ENCODE peak calls at places on chromosomes 5 and 9, in nine cellular contexts. One of them, this sample, is unnamed.

GRCh38 chr5:143401253-143401845 is 2.1 kb downstream of the NR3C1 start:
- DNase-seq in Caco-2: no peak
- DNase-seq in body of pancreas: no peak
- DNase-seq in MM.1S: peak
- DNase-seq in hypothalamus: no peak
- DNase-seq in activated naive CD4-positive, alpha-beta T cell: no peak
- DNase-seq in stimulated activated CD4-positive, alpha-beta T cell treated with anti-CD3 and anti-CD28 coated beads, Interleukin-4, amount 100 ng/mL, for 4 hours: no peak
- DNase-seq in NCI-H524 treated with DMSO at 0.1 percent for 48 hours: no peak
- DNase-seq in epithelial cell of esophagus: no peak
- DNase-seq in this sample: no peak

GRCh38 chr9:5269249-5269715 is 35.2 kb downstream of the RLN2 start:
- DNase-seq in Caco-2: no peak
- DNase-seq in body of pancreas: no peak
- DNase-seq in MM.1S: peak
- DNase-seq in hypothalamus: no peak
- DNase-seq in activated naive CD4-positive, alpha-beta T cell: no peak
- DNase-seq in stimulated activated CD4-positive, alpha-beta T cell treated with anti-CD3 and anti-CD28 coated beads, Interleukin-4, amount 100 ng/mL, for 4 hours: no peak
- DNase-seq in NCI-H524 treated with DMSO at 0.1 percent for 48 hours: no peak
- DNase-seq in epithelial cell of esophagus: peak
- DNase-seq in this sample: no peak

GRCh38 chr9:5587024-5587423 is 41.9 kb upstream of the RIC1 start:
- DNase-seq in Caco-2: no peak
- DNase-seq in body of pancreas: no peak
- DNase-seq in MM.1S: no peak
- DNase-seq in hypothalamus: no peak
- DNase-seq in activated naive CD4-positive, alpha-beta T cell: no peak
- DNase-seq in stimulated activated CD4-positive, alpha-beta T cell treated with anti-CD3 and anti-CD28 coated beads, Interleukin-4, amount 100 ng/mL, for 4 hours: peak
- DNase-seq in NCI-H524 treated with DMSO at 0.1 percent for 48 hours: no peak
- DNase-seq in epithelial cell of esophagus: peak
- DNase-seq in this sample: no peak

GRCh38 chr5:39176740-39177628 is 42.4 kb downstream of the FYB1 start:
- DNase-seq in Caco-2: no peak
- DNase-seq in body of pancreas: no peak
- DNase-seq in MM.1S: peak
- DNase-seq in hypothalamus: no peak
- DNase-seq in activated naive CD4-positive, alpha-beta T cell: no peak
- DNase-seq in stimulated activated CD4-positive, alpha-beta T cell treated with anti-CD3 and anti-CD28 coated beads, Interleukin-4, amount 100 ng/mL, for 4 hours: no peak
- DNase-seq in NCI-H524 treated with DMSO at 0.1 percent for 48 hours: no peak
- DNase-seq in epithelial cell of esophagus: no peak
- DNase-seq in this sample: no peak

GRCh38 chr9:120368799-120369198 is 211.2 kb downstream of the CDK5RAP2 start:
- DNase-seq in Caco-2: no peak
- DNase-seq in body of pancreas: no peak
- DNase-seq in MM.1S: no peak
- DNase-seq in hypothalamus: no peak
- DNase-seq in activated naive CD4-positive, alpha-beta T cell: no peak
- DNase-seq in stimulated activated CD4-positive, alpha-beta T cell treated with anti-CD3 and anti-CD28 coated beads, Interleukin-4, amount 100 ng/mL, for 4 hours: no peak
- DNase-seq in NCI-H524 treated with DMSO at 0.1 percent for 48 hours: no peak
- DNase-seq in epithelial cell of esophagus: no peak
- DNase-seq in this sample: no peak

GRCh38 chr5:43193171-43193951 is 1.3 kb downstream of the NIM1K start:
- DNase-seq in Caco-2: no peak
- DNase-seq in body of pancreas: no peak
- DNase-seq in MM.1S: no peak
- DNase-seq in hypothalamus: peak
- DNase-seq in activated naive CD4-positive, alpha-beta T cell: no peak
- DNase-seq in stimulated activated CD4-positive, alpha-beta T cell treated with anti-CD3 and anti-CD28 coated beads, Interleukin-4, amount 100 ng/mL, for 4 hours: peak
- DNase-seq in NCI-H524 treated with DMSO at 0.1 percent for 48 hours: peak
- DNase-seq in epithelial cell of esophagus: peak
- DNase-seq in this sample: no peak

GRCh38 chr5:173327084-173327947 is 898 bp downstream of the STC2 start:
- DNase-seq in Caco-2: no peak
- DNase-seq in body of pancreas: peak
- DNase-seq in MM.1S: no peak
- DNase-seq in hypothalamus: no peak
- DNase-seq in activated naive CD4-positive, alpha-beta T cell: no peak
- DNase-seq in stimulated activated CD4-positive, alpha-beta T cell treated with anti-CD3 and anti-CD28 coated beads, Interleukin-4, amount 100 ng/mL, for 4 hours: no peak
- DNase-seq in NCI-H524 treated with DMSO at 0.1 percent for 48 hours: no peak
- DNase-seq in epithelial cell of esophagus: peak
- DNase-seq in this sample: no peak

GRCh38 chr9:107737987-107738743 is 248.6 kb upstream of the KLF4 start:
- DNase-seq in Caco-2: no peak
- DNase-seq in body of pancreas: peak
- DNase-seq in MM.1S: no peak
- DNase-seq in hypothalamus: no peak
- DNase-seq in activated naive CD4-positive, alpha-beta T cell: no peak
- DNase-seq in stimulated activated CD4-positive, alpha-beta T cell treated with anti-CD3 and anti-CD28 coated beads, Interleukin-4, amount 100 ng/mL, for 4 hours: no peak
- DNase-seq in NCI-H524 treated with DMSO at 0.1 percent for 48 hours: no peak
- DNase-seq in epithelial cell of esophagus: peak
- DNase-seq in this sample: no peak

GRCh38 chr9:127451681-127452480 is 571 bp downstream of the LRSAM1 start:
- DNase-seq in Caco-2: peak
- DNase-seq in body of pancreas: peak
- DNase-seq in MM.1S: peak
- DNase-seq in hypothalamus: peak
- DNase-seq in activated naive CD4-positive, alpha-beta T cell: peak
- DNase-seq in stimulated activated CD4-positive, alpha-beta T cell treated with anti-CD3 and anti-CD28 coated beads, Interleukin-4, amount 100 ng/mL, for 4 hours: peak
- DNase-seq in NCI-H524 treated with DMSO at 0.1 percent for 48 hours: no peak
- DNase-seq in epithelial cell of esophagus: peak
- DNase-seq in this sample: peak

GRCh38 chr5:127988149-127988755 is 95.3 kb upstream of the SLC12A2 start:
- DNase-seq in Caco-2: no peak
- DNase-seq in body of pancreas: no peak
- DNase-seq in MM.1S: no peak
- DNase-seq in hypothalamus: no peak
- DNase-seq in activated naive CD4-positive, alpha-beta T cell: no peak
- DNase-seq in stimulated activated CD4-positive, alpha-beta T cell treated with anti-CD3 and anti-CD28 coated beads, Interleukin-4, amount 100 ng/mL, for 4 hours: no peak
- DNase-seq in NCI-H524 treated with DMSO at 0.1 percent for 48 hours: no peak
- DNase-seq in epithelial cell of esophagus: peak
- DNase-seq in this sample: no peak

GRCh38 chr5:151688406-151688805 is 1.7 kb upstream of the SPARC start:
- DNase-seq in Caco-2: no peak
- DNase-seq in body of pancreas: no peak
- DNase-seq in MM.1S: no peak
- DNase-seq in hypothalamus: no peak
- DNase-seq in activated naive CD4-positive, alpha-beta T cell: no peak
- DNase-seq in stimulated activated CD4-positive, alpha-beta T cell treated with anti-CD3 and anti-CD28 coated beads, Interleukin-4, amount 100 ng/mL, for 4 hours: no peak
- DNase-seq in NCI-H524 treated with DMSO at 0.1 percent for 48 hours: no peak
- DNase-seq in epithelial cell of esophagus: no peak
- DNase-seq in this sample: no peak

This sample was measured in NK-92 treated with Interleukin-12 subunit alpha and Interleukin-12 subunit beta, amount 100 ng/mL, for 24 hours.